ENCODE peak calls at places on chromosomes 7 and 10, in eight cellular contexts. L is effector memory CD4-positive, alpha-beta T cell; A is amniotic stem cell; I is Caki2; Q is stomach; J is T follicular helper cell; W is gastrocnemius medialis; T is osteocyte. B is an unnamed sample.

GRCh38 chr7:55018361-55019328 is at the start of gene EGFR:
- DNase-seq in L (no peak), T (peak), I (peak), Q (peak), W (peak), A (peak), J (no peak), B (no peak)

GRCh38 chr10:12568391-12568790 is 219.0 kb downstream of the CAMK1D start:
- DNase-seq in T (no peak), L (no peak), J (no peak), W (no peak), Q (no peak), I (no peak), A (no peak), B (no peak)

GRCh38 chr7:131507592-131508331 is 48.7 kb downstream of the PODXL start:
- DNase-seq in I (peak), T (peak), W (peak), A (peak), L (peak), J (peak), Q (peak), B (peak)

GRCh38 chr10:1147810-1148209 is 91.6 kb downstream of the WDR37 start:
- DNase-seq in I (no peak), J (no peak), A (no peak), L (no peak), T (peak), W (no peak), Q (no peak), B (no peak)

GRCh38 chr7:90723866-90724265 is 127.7 kb downstream of the CDK14 start:
- DNase-seq in A (no peak), Q (no peak), W (no peak), T (no peak), J (no peak), I (no peak), L (no peak), B (no peak)

GRCh38 chr10:79266543-79267312 is 80.5 kb upstream of the PPIF start:
- DNase-seq in I (no peak), L (no peak), J (no peak), A (peak), W (peak), T (no peak), Q (peak), B (no peak)

GRCh38 chr7:106704000-106704840 is 43.3 kb upstream of the CCDC71L start:
- DNase-seq in J (no peak), Q (no peak), A (no peak), L (no peak), I (no peak), T (no peak), W (no peak), B (no peak)

GRCh38 chr7:117666019-117666418 is 186.2 kb downstream of the CFTR start:
- DNase-seq in A (no peak), Q (no peak), L (no peak), W (no peak), I (peak), T (no peak), J (no peak), B (no peak)

GRCh38 chr10:110530131-110530831 is 32.6 kb downstream of the DUSP5 start:
- DNase-seq in I (peak), A (no peak), Q (no peak), W (no peak), T (peak), L (no peak), J (no peak), B (no peak)

GRCh38 chr7:5428470-5429252 is 5.0 kb upstream of the TNRC18 start:
- DNase-seq in I (no peak), Q (peak), L (no peak), T (no peak), A (peak), J (no peak), W (no peak), B (peak)

GRCh38 chr7:79598351-79598750 is 144.9 kb upstream of the MAGI2 start:
- DNase-seq in L (no peak), W (no peak), Q (no peak), J (no peak), A (no peak), I (no peak), T (no peak), B (peak)

GRCh38 chr10:33494694-33495093 is 160.2 kb upstream of the NRP1 start:
- DNase-seq in T (no peak), L (no peak), A (no peak), Q (no peak), W (no peak), I (no peak), J (no peak), B (no peak)

GRCh38 chr10:3619276-3619675 is 165.7 kb downstream of the KLF6 start:
- DNase-seq in Q (no peak), A (no peak), T (no peak), L (no peak), I (no peak), J (no peak), W (no peak), B (no peak)

GRCh38 chr7:37119296-37119695 is 329.4 kb downstream of the ELMO1 start:
- DNase-seq in J (no peak), L (no peak), W (no peak), Q (no peak), A (no peak), I (no peak), T (no peak), B (no peak)

GRCh38 chr7:150969483-150969874 is 8.6 kb downstream of the KCNH2 start:
- DNase-seq in T (no peak), W (no peak), Q (no peak), I (no peak), J (no peak), L (no peak), A (no peak), B (peak)

GRCh38 chr10:7826971-7827370 is 8.7 kb downstream of the TAF3 start:
- DNase-seq in T (no peak), Q (no peak), I (peak), L (no peak), W (no peak), A (no peak), J (no peak), B (no peak)

GRCh38 chr10:77004917-77005564 is 632.6 kb downstream of the KCNMA1 start:
- DNase-seq in L (no peak), J (no peak), W (no peak), Q (no peak), I (peak), T (no peak), A (no peak), B (peak)

GRCh38 chr10:63416376-63416775 is 49.4 kb downstream of the JMJD1C start:
- DNase-seq in J (no peak), I (no peak), Q (no peak), L (no peak), W (no peak), T (no peak), A (no peak), B (no peak)

GRCh38 chr10:69004821-69005220 is 16.2 kb downstream of the KIFBP start:
- DNase-seq in I (peak), T (no peak), Q (no peak), J (no peak), W (no peak), A (peak), L (no peak), B (no peak)

GRCh38 chr10:113424984-113425383 is 127.9 kb upstream of the HABP2 start:
- DNase-seq in W (no peak), L (no peak), A (no peak), I (no peak), J (no peak), T (no peak), Q (no peak), B (no peak)

GRCh38 chr7:143490719-143491306 is 13.1 kb downstream of the TAS2R41 start:
- DNase-seq in I (no peak), T (no peak), L (no peak), Q (no peak), J (no peak), W (no peak), A (no peak), B (no peak)

GRCh38 chr10:72329290-72330058 is 25.2 kb downstream of the DNAJB12 start:
- DNase-seq in L (no peak), T (no peak), Q (peak), I (no peak), J (no peak), W (no peak), A (no peak), B (no peak)

B was measured in DMS153.